ENCODE peak calls at places on chromosome 13, in five cellular contexts. J, C, Y, B and G are unnamed samples.

GRCh38 chr13:74128171-74128767 is 5.9 kb downstream of the KLF12 start:
- DNase-seq in J (no peak), C (no peak), Y (no peak), B (no peak), G (no peak)

GRCh38 chr13:38697628-38698333 is 10.9 kb downstream of the FREM2 start:
- DNase-seq in J (no peak), C (no peak), Y (no peak), B (no peak), G (no peak)

GRCh38 chr13:84630486-84630885 is 748.2 kb upstream of the SLITRK1 start:
- DNase-seq in J (no peak), C (no peak), Y (no peak), B (no peak), G (no peak)

GRCh38 chr13:98890920-98891319 is 86.9 kb downstream of the DOCK9 start:
- DNase-seq in J (no peak), C (no peak), Y (no peak), B (no peak), G (no peak)

GRCh38 chr13:51643114-51643881 is 59.0 kb downstream of the WDFY2 start:
- DNase-seq in J (no peak), C (no peak), Y (no peak), B (no peak), G (no peak)

GRCh38 chr13:77784531-77784930 is 87.0 kb downstream of the SLAIN1 start:
- DNase-seq in J (no peak), C (no peak), Y (no peak), B (no peak), G (no peak)

GRCh38 chr13:45258339-45258685 is 57.5 kb upstream of the KCTD4 start:
- DNase-seq in J (no peak), C (no peak), Y (no peak), B (peak; percentile 21), G (no peak)

GRCh38 chr13:31530883-31531282 is 208.4 kb upstream of the RXFP2 start:
- DNase-seq in J (no peak), C (no peak), Y (no peak), B (no peak), G (no peak)

GRCh38 chr13:44884076-44884729 is 105.1 kb downstream of the NUFIP1 start:
- DNase-seq in J (no peak), C (no peak), Y (no peak), B (no peak), G (no peak)

GRCh38 chr13:36430247-36431203 is 1.8 kb upstream of the CCNA1 start:
- DNase-seq in J (no peak), C (peak; percentile 34), Y (no peak), B (no peak), G (no peak)

GRCh38 chr13:95641961-95642621 is 2.4 kb downstream of the DZIP1 start:
- DNase-seq in J (peak; percentile 64), C (peak; percentile 22), Y (no peak), B (peak; percentile 41), G (no peak)

GRCh38 chr13:47426126-47426849 is 529.4 kb upstream of the HTR2A start:
- DNase-seq in J (no peak), C (no peak), Y (peak; percentile 61), B (peak; percentile 7), G (no peak)

GRCh38 chr13:31172001-31172400 is 10.3 kb upstream of the HSPH1 start:
- DNase-seq in J (no peak), C (no peak), Y (no peak), B (no peak), G (no peak)

GRCh38 chr13:103203750-103204330 is 137.6 kb upstream of the SLC10A2 start:
- DNase-seq in J (no peak), C (no peak), Y (no peak), B (no peak), G (no peak)

GRCh38 chr13:111610879-111611278 is 290.4 kb downstream of the TEX29 start:
- DNase-seq in J (no peak), C (no peak), Y (no peak), B (no peak), G (no peak)

GRCh38 chr13:74064805-74065204 is 69.4 kb downstream of the KLF12 start:
- DNase-seq in J (no peak), C (no peak), Y (no peak), B (no peak), G (no peak)

GRCh38 chr13:100131863-100132574 is 43.1 kb downstream of the PCCA start:
- DNase-seq in J (no peak), C (no peak), Y (no peak), B (no peak), G (no peak)

GRCh38 chr13:24306632-24307031 is 2.7 kb upstream of the C1QTNF9 start:
- DNase-seq in J (no peak), C (no peak), Y (no peak), B (no peak), G (no peak)

GRCh38 chr13:66513728-66514127 is 716.4 kb downstream of the PCDH9 start:
- DNase-seq in J (no peak), C (no peak), Y (no peak), B (no peak), G (no peak)

GRCh38 chr13:83220241-83220640 is 662.0 kb downstream of the SLITRK1 start:
- DNase-seq in J (no peak), C (no peak), Y (no peak), B (no peak), G (no peak)

GRCh38 chr13:83219832-83220231 is 662.4 kb downstream of the SLITRK1 start:
- DNase-seq in J (no peak), C (no peak), Y (no peak), B (no peak), G (no peak)

GRCh38 chr13:83214452-83214851 is 667.8 kb downstream of the SLITRK1 start:
- DNase-seq in J (no peak), C (no peak), Y (no peak), B (no peak), G (no peak)

GRCh38 chr13:83215627-83216026 is 666.6 kb downstream of the SLITRK1 start:
- DNase-seq in J (no peak), C (no peak), Y (no peak), B (no peak), G (no peak)

DNA sequence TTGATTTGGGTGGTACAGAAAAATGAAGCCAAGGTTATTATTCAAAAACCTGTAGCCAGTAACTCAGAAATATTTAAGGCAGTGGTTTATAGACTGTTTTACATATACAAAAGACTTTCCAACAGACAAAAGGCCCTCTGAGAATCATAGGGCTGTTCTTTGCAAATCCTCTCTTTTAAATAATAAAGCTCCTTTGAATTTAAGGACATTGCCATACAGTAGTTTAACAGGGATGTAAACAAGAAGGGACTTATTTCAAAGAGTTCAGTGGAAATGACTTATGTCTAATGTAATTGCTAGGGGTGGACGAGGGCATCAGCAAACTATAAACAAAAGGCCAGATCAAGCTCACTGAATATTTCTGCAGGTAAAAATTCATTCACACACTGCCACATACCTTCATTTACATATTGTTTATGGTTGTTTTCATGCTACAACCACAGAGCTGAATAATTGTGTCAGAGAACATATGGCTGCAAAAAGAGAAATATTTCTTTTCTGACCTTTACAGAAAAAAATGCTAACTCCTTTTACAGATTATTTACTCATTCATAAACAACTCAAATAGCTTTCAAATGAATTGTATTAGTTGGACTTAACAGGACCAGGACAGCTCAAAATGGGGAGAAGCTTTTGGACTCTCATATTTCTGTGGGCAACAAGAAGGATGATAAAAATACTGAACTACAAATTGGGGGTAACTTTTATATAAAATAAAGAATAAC is 665.6 kb downstream of the SLITRK1 start:
- DNase-seq in J (no peak), C (no peak), Y (no peak), B (no peak), G (no peak)
- H3K4me3 ChIP-seq in J (no peak overlapping the region), C (no peak overlapping the region), Y (no peak overlapping the region), B (no peak overlapping the region), G (no peak overlapping the region)

GRCh38 chr13:101916108-101916757 is 463.8 kb downstream of the ITGBL1 start:
- DNase-seq in J (no peak), C (peak; percentile 12), Y (no peak), B (no peak), G (no peak)
- TF ChIP-seq CTCF in J (no peak), C (no peak), Y (peak; percentile 59), B (no peak), G (peak; percentile 37)

GRCh38 chr13:50074843-50075242 is 59.6 kb downstream of the KCNRG start:
- DNase-seq in J (no peak), C (no peak), Y (no peak), B (no peak), G (no peak)
- H3K4me3 ChIP-seq in J (no peak overlapping the region), C (no peak overlapping the region), Y (no peak overlapping the region), B (no peak overlapping the region), G (no peak overlapping the region)

DNA sequence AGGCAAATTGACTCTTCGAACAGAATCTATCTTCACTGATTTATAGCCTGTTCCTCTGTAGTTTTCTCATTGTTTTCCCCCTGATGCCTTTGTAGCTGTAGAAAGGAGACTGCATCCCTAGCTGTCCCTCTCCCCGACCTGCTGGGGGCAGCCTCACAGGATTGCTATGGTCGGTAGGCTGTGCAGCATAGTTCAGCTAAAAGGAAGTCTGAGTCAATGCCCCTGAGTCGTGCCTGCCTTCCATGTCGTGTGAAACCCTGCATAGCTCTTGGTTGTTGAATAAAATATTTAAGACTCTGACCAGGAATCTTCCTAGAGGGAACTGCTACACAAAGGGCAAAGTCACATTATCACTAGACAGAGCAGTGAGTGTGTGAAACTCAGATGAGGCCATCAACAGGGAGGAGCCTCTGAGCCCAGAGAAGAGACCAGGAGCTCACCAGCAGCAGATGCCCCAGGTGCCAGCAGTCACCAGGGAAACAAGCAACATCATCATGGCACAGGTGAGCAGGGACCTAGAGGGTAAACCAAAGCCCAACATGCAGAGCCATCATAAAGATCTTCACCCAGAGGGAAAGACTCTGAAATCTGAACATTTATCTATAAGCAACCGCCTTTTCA is 108.4 kb upstream of the NBEA start:
- DNase-seq in J (no peak), C (no peak), Y (no peak), B (no peak), G (no peak)
- TF ChIP-seq CTCF in J (no peak), C (no peak), Y (no peak), B (no peak), G (no peak)

GRCh38 chr13:83449666-83450395 is 432.4 kb downstream of the SLITRK1 start:
- DNase-seq in J (no peak), C (no peak), Y (no peak), B (no peak), G (no peak)
- H3K4me3 ChIP-seq in J (no peak overlapping the region), C (no peak overlapping the region), Y (no peak overlapping the region), B (no peak overlapping the region), G (no peak overlapping the region)

DNA sequence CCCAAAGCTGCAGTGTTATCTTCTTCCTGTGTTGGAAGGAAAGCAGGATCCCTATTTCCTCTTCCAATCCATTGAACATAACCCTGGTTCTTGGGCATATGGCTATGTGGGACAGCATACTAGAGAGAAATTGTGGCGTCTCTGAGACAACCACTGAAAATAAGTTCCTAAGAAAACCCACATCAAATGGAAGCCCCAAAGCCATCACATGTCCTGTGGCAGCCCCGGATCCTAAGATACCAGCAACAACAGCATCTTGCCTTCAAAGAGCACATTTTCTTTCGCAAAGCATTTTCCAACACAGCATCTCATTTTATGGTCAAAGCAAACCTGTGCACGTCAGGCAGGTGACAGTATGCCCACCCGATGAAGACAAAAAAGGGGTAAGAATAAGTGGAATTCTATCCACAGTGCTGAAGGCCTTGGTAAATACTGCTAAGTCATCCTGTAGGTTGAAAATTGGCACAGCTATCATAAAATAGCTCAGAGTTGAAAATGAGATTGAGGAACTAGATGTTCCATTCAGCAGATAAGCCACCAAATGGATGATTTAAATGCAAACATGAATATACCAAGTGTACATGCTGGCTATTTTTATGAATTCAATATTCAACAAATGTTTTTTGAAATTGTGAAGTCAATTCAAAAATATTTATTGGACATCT is 232.2 kb downstream of the DLEU7 start:
- DNase-seq in J (no peak), C (no peak), Y (no peak), B (no peak), G (no peak)
- TF ChIP-seq CTCF in J (no peak), C (no peak), Y (no peak), B (no peak), G (no peak)